ENCODE peak calls at places on chromosome 7, in ten cellular contexts. B, P, T, C, A, I, X, L, D and G are unnamed samples.

GRCh38 chr7:17301491-17302101 is 3.1 kb downstream of the AHR start:
- DNase-seq in D (no peak), A (peak; percentile 43), B (no peak), L (no peak), P (peak; percentile 53), C (peak; percentile 66), I (no peak), X (no peak), T (peak; percentile 91), G (no peak)

GRCh38 chr7:140517546-140518369 is 38.5 kb upstream of the MKRN1 start:
- DNase-seq in L (peak; percentile 89), C (peak; percentile 92), T (peak; percentile 92), P (peak; percentile 93), A (peak; percentile 94), D (peak; percentile 93), X (peak; percentile 90), I (peak; percentile 91), B (peak; percentile 73), G (peak; percentile 90)

GRCh38 chr7:45660201-45660900 is 86.2 kb downstream of the ADCY1 start:
- DNase-seq in I (no peak), D (no peak), X (no peak), A (no peak), B (no peak), T (no peak), L (no peak), P (no peak), C (no peak), G (no peak)

GRCh38 chr7:77393261-77393660 is 22.9 kb downstream of the GSAP start:
- DNase-seq in L (no peak), B (no peak), T (no peak), A (no peak), X (no peak), D (no peak), C (peak; percentile 96), I (no peak), P (peak; percentile 38), G (no peak)

GRCh38 chr7:82319674-82320118 is 123.9 kb downstream of the CACNA2D1 start:
- DNase-seq in P (peak; percentile 32), L (peak; percentile 51), B (no peak), D (peak; percentile 94), C (no peak), T (peak; percentile 53), I (peak; percentile 70), A (peak; percentile 42), X (no peak), G (peak; percentile 89)

GRCh38 chr7:149870701-149871483 is 2.9 kb upstream of the ATP6V0E2 start:
- DNase-seq in C (no peak), I (no peak), L (no peak), X (no peak), P (no peak), D (no peak), T (no peak), B (no peak), A (no peak), G (no peak)

GRCh38 chr7:7181519-7182155 is 707 bp upstream of the C1GALT1 start:
- DNase-seq in X (peak; percentile 81), C (peak; percentile 20), D (peak; percentile 46), P (peak; percentile 82), B (peak; percentile 75), T (peak; percentile 29), A (peak; percentile 49), L (peak; percentile 62), I (peak; percentile 10), G (no peak)

GRCh38 chr7:104160375-104160774 is 47.4 kb downstream of the ORC5 start:
- DNase-seq in B (no peak), T (no peak), X (no peak), A (no peak), D (no peak), C (peak; percentile 38), P (peak; percentile 10), I (no peak), L (no peak), G (no peak)

GRCh38 chr7:44395067-44395466 is 69.7 kb upstream of the CAMK2B start:
- DNase-seq in B (no peak), X (no peak), T (no peak), D (no peak), P (no peak), I (no peak), A (no peak), C (no peak), L (no peak), G (no peak)

GRCh38 chr7:19932549-19933249 is 159.3 kb upstream of the TMEM196 start:
- DNase-seq in P (no peak), D (no peak), A (no peak), B (no peak), L (no peak), X (no peak), T (no peak), I (no peak), C (no peak), G (no peak)

GRCh38 chr7:25790261-25790660 is 361.7 kb upstream of the NFE2L3 start:
- DNase-seq in X (no peak), D (no peak), A (no peak), T (no peak), B (no peak), C (no peak), P (no peak), L (no peak), I (no peak), G (no peak)

GRCh38 chr7:129765352-129765751 is 153.8 kb downstream of the NRF1 start:
- DNase-seq in C (no peak), I (no peak), B (no peak), D (no peak), A (no peak), L (no peak), P (no peak), X (no peak), T (no peak), G (no peak)

GRCh38 chr7:153886121-153886505 is 166.1 kb upstream of the DPP6 start:
- DNase-seq in T (no peak), A (peak; percentile 33), X (no peak), L (no peak), I (no peak), D (no peak), C (no peak), B (no peak), P (no peak), G (no peak)

GRCh38 chr7:94297397-94297838 is 97.3 kb upstream of the COL1A2 start:
- DNase-seq in P (peak; percentile 50), I (peak; percentile 77), X (no peak), D (peak; percentile 78), B (no peak), T (peak; percentile 80), C (peak; percentile 64), A (no peak), L (no peak), G (peak; percentile 56)

GRCh38 chr7:105352018-105352612 is 36.6 kb downstream of the SRPK2 start:
- DNase-seq in L (peak; percentile 79), B (no peak), C (peak; percentile 12), I (peak; percentile 64), X (peak; percentile 87), A (no peak), P (no peak), D (peak; percentile 83), T (peak; percentile 78), G (peak; percentile 80)

GRCh38 chr7:33720139-33720538 is 185.2 kb upstream of the BMPER start:
- DNase-seq in I (no peak), D (no peak), L (no peak), A (no peak), C (no peak), B (no peak), P (no peak), T (no peak), X (no peak), G (no peak)
- H3K4me3 ChIP-seq in I (no peak overlapping the region), D (no peak overlapping the region), L (no peak overlapping the region), A (no peak overlapping the region), C (no peak overlapping the region), B (no peak overlapping the region), P (no peak overlapping the region), T (no peak overlapping the region), X (no peak overlapping the region), G (no peak overlapping the region)

GRCh38 chr7:101856488-101857357 is 39.3 kb downstream of the CUX1 start:
- DNase-seq in T (peak; percentile 67), P (peak; percentile 99), A (no peak), I (peak; percentile 75), X (peak; percentile 98), L (peak; percentile 96), C (peak; percentile 94), B (peak; percentile 95), D (peak; percentile 95), G (peak; percentile 89)

GRCh38 chr7:101859411-101860106 is 42.1 kb downstream of the CUX1 start:
- DNase-seq in D (no peak), B (no peak), A (no peak), L (no peak), P (peak; percentile 42), X (no peak), T (peak; percentile 22), I (no peak), C (no peak), G (no peak)

GRCh38 chr7:101858437-101859385 is 41.3 kb downstream of the CUX1 start:
- DNase-seq in D (no peak), X (no peak), A (no peak), C (no peak), P (peak; percentile 44), T (no peak), I (no peak), B (peak; percentile 27), L (no peak), G (no peak)

GRCh38 chr7:101854084-101854865 is 36.8 kb downstream of the CUX1 start:
- DNase-seq in T (no peak), C (no peak), L (no peak), P (no peak), D (no peak), B (no peak), I (no peak), A (no peak), X (no peak), G (no peak)

DNA sequence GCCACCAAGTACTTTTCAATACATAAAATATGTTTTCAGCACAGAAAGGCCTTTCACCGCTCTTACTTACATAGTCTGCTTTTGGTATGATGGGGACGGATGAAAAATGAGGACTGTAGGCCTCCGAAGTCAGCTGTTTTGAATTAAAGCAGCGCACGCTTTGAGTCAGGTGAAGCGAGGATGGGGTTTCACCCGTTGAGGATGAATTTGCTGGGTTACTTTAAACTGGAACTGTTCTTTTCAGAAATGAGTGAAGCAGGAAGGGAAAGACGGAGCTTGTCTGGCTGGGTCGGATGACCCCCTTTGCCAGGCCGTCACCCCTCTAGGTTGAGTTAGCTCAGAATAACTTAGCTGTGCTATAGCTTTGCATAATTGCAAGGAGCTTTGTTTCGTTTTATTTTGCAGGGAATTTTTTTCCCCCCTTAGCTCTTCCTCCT is 40.0 kb downstream of the CUX1 start:
- DNase-seq in X (no peak), B (no peak), D (no peak), P (no peak), T (no peak), L (no peak), I (no peak), A (no peak), C (no peak), G (no peak)
- TF ChIP-seq CTCF in X (no peak), B (no peak), D (no peak), P (no peak), T (no peak), L (no peak), I (no peak), A (no peak), C (no peak), G (no peak)

GRCh38 chr7:51029586-51030230 is 247.0 kb upstream of the GRB10 start:
- DNase-seq in B (no peak), A (no peak), L (no peak), I (no peak), D (no peak), C (peak; percentile 78), T (no peak), P (no peak), X (no peak), G (no peak)
- H3K27ac ChIP-seq in B (no peak overlapping the region), A (no peak overlapping the region), L (no peak overlapping the region), I (no peak overlapping the region), D (peak overlapping the region; percentile 16), C (peak overlapping the region; percentile 82), T (no peak overlapping the region), P (no peak overlapping the region), X (no peak overlapping the region), G (peak overlapping the region; percentile 51)

GRCh38 chr7:125668321-125668993 is 738.8 kb upstream of the POT1 start:
- DNase-seq in A (no peak), L (no peak), X (no peak), P (no peak), I (no peak), C (no peak), B (no peak), T (no peak), D (no peak), G (no peak)
- H3K4me3 ChIP-seq in A (no peak overlapping the region), L (no peak overlapping the region), X (no peak overlapping the region), P (no peak overlapping the region), I (no peak overlapping the region), C (no peak overlapping the region), B (no peak overlapping the region), T (no peak overlapping the region), D (no peak overlapping the region), G (no peak overlapping the region)